ENCODE peak calls at places on chromosome 17, in six cellular contexts. G is H1, X is GM12891, Y is K562, C is HepG2, K is GM12878. R is an unnamed sample.
A peak's percentile ranks its signal among the peaks of the same experiment; 100 is the strongest.

GRCh38 chr17:10614536-10615155 is 42.5 kb downstream of the MYH3 start:
- DNase-seq in G (no peak), X (peak; percentile 42), Y (peak; percentile 53), C (peak; percentile 45), K (no peak), R (no peak)

GRCh38 chr17:34991606-34992005 is 11.3 kb downstream of the LIG3 start:
- DNase-seq in G (no peak), X (no peak), Y (no peak), C (no peak), K (no peak), R (no peak)

GRCh38 chr17:62792122-62792800 is 15.9 kb downstream of the MARCHF10 start:
- DNase-seq in G (no peak), X (no peak), Y (no peak), C (peak; percentile 74), K (no peak), R (no peak)

GRCh38 chr17:31156326-31156725 is 61.5 kb downstream of the NF1 start:
- DNase-seq in G (no peak), X (no peak), Y (no peak), C (no peak), K (no peak), R (no peak)

GRCh38 chr17:17036520-17036998 is 5.7 kb upstream of the MPRIP start:
- DNase-seq in G (no peak), X (no peak), Y (no peak), C (no peak), K (no peak), R (no peak)

GRCh38 chr17:8140058-8140412 is 12.2 kb downstream of the PER1 start:
- DNase-seq in G (no peak), X (no peak), Y (no peak), C (no peak), K (no peak), R (no peak)

GRCh38 chr17:51006601-51007000 is 114.1 kb downstream of the SPAG9 start:
- DNase-seq in G (no peak), X (no peak), Y (no peak), C (no peak), K (no peak), R (no peak)

GRCh38 chr17:74253036-74253435 is 21.0 kb upstream of the DNAI2 start:
- DNase-seq in G (no peak), X (no peak), Y (no peak), C (no peak), K (no peak), R (no peak)

GRCh38 chr17:33290156-33290697 is 2.9 kb downstream of the ASIC2 start:
- DNase-seq in G (no peak), X (no peak), Y (no peak), C (no peak), K (no peak), R (no peak)

GRCh38 chr17:66737524-66737923 is 97.4 kb upstream of the CACNG5 start:
- DNase-seq in G (peak; percentile 19), X (no peak), Y (no peak), C (no peak), K (no peak), R (no peak)

GRCh38 chr17:78272181-78272913 is 40.9 kb downstream of the TMEM235 start:
- DNase-seq in G (no peak), X (no peak), Y (peak; percentile 94), C (no peak), K (no peak), R (no peak)

GRCh38 chr17:8223356-8224063 is 13.1 kb upstream of the AURKB start:
- DNase-seq in G (no peak), X (no peak), Y (peak; percentile 85), C (peak; percentile 79), K (no peak), R (no peak)

GRCh38 chr17:5299383-5299782 is 17.3 kb downstream of the RABEP1 start:
- DNase-seq in G (no peak), X (no peak), Y (no peak), C (no peak), K (no peak), R (no peak)

GRCh38 chr17:55784666-55785065 is 33.8 kb downstream of the PCTP start:
- DNase-seq in G (no peak), X (no peak), Y (no peak), C (no peak), K (no peak), R (no peak)

GRCh38 chr17:49616546-49617205 is 41.0 kb downstream of the NXPH3 start:
- DNase-seq in G (no peak), X (no peak), Y (no peak), C (no peak), K (no peak), R (no peak)

GRCh38 chr17:30210901-30211300 is 24.6 kb downstream of the SLC6A4 start:
- DNase-seq in G (no peak), X (no peak), Y (no peak), C (no peak), K (no peak), R (no peak)

GRCh38 chr17:76791053-76791980 is 53.4 kb downstream of the MFSD11 start:
- DNase-seq in G (no peak), X (peak; percentile 35), Y (peak; percentile 70), C (peak; percentile 39), K (peak; percentile 33), R (peak; percentile 27)

GRCh38 chr17:82645516-82645915 is 2.7 kb downstream of the WDR45B start:
- DNase-seq in G (no peak), X (no peak), Y (no peak), C (no peak), K (no peak), R (no peak)

GRCh38 chr17:71412803-71413202 is 708.0 kb upstream of the SOX9 start:
- DNase-seq in G (no peak), X (no peak), Y (no peak), C (no peak), K (no peak), R (no peak)

GRCh38 chr17:42895185-42895555 is 5.4 kb upstream of the G6PC1 start:
- DNase-seq in G (no peak), X (no peak), Y (no peak), C (no peak), K (no peak), R (no peak)

GRCh38 chr17:82961366-82962162 is 117.8 kb upstream of the METRNL start:
- DNase-seq in G (no peak), X (no peak), Y (no peak), C (no peak), K (no peak), R (no peak)

DNA sequence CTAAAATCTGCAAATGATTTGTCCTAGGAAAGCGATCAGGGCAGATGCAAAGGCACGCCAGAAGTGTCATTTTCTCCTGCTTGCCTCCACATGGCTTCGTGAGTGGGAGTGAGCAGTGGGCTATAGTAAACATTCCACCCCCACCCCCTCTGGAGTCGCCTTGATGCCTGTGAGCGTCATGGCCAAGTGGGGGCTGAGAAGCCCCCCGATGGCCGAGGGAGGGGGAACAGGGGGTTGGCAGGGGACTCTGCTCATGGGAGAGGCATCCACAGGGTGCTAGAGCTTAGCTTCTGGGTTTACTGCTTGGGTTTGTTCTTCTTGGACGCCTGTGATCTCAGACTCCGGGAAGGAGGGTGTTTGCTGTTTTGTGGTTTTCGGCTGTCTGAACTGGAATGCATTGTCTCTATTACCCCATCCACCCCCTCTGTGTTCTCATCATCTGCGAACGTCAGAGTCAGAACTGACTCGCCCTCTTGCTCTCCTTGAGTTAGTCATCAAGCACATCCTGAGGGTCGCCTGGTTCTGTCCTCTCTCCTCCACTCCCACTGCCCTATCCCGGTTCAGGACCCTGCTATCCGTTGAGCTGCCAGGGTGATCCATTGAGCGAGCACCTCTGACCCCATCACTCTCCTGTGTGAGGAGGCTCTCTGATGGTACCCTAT is 15.4 kb downstream of the TNS4 start:
- DNase-seq in G (no peak), X (no peak), Y (peak; percentile 69), C (peak; percentile 86), K (no peak), R (no peak)
- TF ChIP-seq POLR2A in G (no peak), X (no peak), Y (no peak), C (no peak), K (no peak), R (no peak)

GRCh38 chr17:37643118-37643766 is at the start of gene DDX52:
- DNase-seq in G (peak; percentile 46), X (peak; percentile 76), Y (peak; percentile 96), C (peak; percentile 89), K (peak; percentile 52), R (peak; percentile 77)
- TF ChIP-seq POLR2AphosphoS5 in G (peak; percentile 90), X (peak; percentile 80), Y (peak; percentile 85), C (peak; percentile 89), K (peak; percentile 72), R (peak; percentile 80)

DNA sequence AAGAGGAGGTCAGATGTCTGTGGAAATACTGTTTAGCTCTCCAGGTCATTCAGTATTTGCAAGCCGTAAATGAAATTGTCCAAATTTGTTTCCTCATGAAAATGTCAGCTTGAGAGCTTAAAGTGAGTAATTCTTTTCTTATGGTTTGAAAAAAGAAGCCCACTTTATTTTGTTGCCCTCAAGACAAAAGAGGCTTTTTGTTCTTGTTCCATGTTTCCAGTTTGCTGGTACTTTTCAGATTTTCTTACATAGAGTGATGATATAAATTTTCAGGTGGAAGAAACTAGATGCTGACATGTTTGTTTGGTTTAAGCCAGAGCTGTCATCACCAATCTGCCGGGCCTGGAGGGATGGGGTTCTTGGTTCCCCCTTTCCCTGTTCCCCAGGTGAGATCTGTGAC is 189.1 kb downstream of the MAP2K4 start:
- DNase-seq in G (no peak), X (no peak), Y (no peak), C (no peak), K (no peak), R (no peak)
- TF ChIP-seq TAF1 in G (no peak), X (no peak), Y (no peak), C (no peak), K (no peak), R (no peak)

DNA sequence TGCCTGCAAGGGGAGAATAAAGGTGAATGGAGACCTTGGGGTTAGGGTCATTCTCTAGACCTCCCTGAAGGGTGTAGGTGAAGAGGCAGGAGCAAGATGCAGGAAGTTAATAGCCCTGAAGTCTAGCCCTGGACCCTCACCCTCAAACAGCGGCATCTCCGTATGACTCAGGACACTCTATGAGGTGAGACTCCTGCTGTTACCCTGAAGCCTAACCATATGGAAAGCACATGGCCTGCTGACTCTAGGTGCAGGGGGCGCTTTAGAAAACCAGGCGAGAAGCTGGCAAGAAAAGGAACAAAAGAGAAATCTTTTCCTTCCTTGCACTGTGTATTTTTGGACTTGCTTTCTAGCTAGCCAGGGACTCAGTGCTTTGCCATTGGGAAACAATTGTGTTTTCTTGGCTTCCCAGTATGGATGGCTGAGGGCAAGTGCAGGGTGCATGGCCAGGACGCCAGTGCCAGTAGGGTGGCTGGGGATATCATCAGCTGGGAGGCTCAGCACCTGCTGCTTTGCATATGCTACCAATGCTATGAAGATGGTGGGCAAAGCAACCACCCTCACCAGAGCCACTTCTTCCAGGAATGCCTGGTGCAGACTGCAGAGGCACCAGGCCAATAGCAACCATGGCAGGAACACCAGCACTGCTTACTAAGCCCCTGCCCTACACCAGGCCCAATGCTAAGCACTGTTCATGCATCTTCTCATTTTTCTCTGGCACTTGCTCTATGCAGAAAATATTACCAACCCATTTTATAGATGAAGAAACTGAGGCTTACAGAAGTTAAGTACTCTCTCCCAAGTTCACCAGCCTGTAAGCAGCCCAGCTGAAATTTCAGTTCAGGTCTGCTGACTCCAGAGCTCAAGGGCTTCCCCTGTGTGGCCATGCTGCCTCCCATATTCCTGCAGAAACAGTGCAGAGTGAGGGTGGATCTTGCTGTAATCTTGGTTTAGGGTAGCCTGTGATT is 425.1 kb downstream of the SLC39A11 start:
- DNase-seq in G (no peak), X (no peak), Y (no peak), C (no peak), K (no peak), R (no peak)
- TF ChIP-seq POLR2A in G (no peak), X (no peak), Y (no peak), C (no peak), K (no peak), R (no peak)